ENCODE peak calls at places on chromosomes 7 and 10, in four cellular contexts. K is neural crest cell, L is skeletal muscle cell, O is pancreas. F is an unnamed sample.

GRCh38 chr7:88091988-88092675 is 127.7 kb downstream of the SRI start:
- DNase-seq in K (no peak), L (no peak), O (no peak), F (no peak)

GRCh38 chr10:70820976-70821750 is 5.4 kb downstream of the SGPL1 start:
- DNase-seq in K (no peak), L (no peak), O (no peak), F (no peak)

GRCh38 chr10:36765777-36766176 is 359.6 kb upstream of the ANKRD30A start:
- DNase-seq in K (no peak), L (peak; percentile 30), O (no peak), F (no peak)

GRCh38 chr10:124093076-124093773 is at the start of gene CHST15:
- DNase-seq in K (peak; percentile 22), L (no peak), O (peak; percentile 55), F (peak; percentile 60)

GRCh38 chr7:129728875-129729467 is 117.5 kb downstream of the NRF1 start:
- DNase-seq in K (no peak), L (no peak), O (no peak), F (no peak)

GRCh38 chr10:70742537-70743429 is 42.4 kb downstream of the TBATA start:
- DNase-seq in K (no peak), L (no peak), O (no peak), F (no peak)

GRCh38 chr7:40279991-40280390 is 145.2 kb downstream of the SUGCT start:
- DNase-seq in K (no peak), L (no peak), O (no peak), F (no peak)

GRCh38 chr10:68179016-68179415 is 52.9 kb downstream of the ATOH7 start:
- DNase-seq in K (no peak), L (no peak), O (no peak), F (no peak)

GRCh38 chr10:79349072-79349491 is 1.8 kb downstream of the PPIF start:
- DNase-seq in K (no peak), L (no peak), O (no peak), F (no peak)

GRCh38 chr10:69101451-69102095 is 13.7 kb downstream of the SRGN start:
- DNase-seq in K (no peak), L (no peak), O (no peak), F (no peak)

GRCh38 chr7:143325215-143325614 is 9.3 kb downstream of the CLCN1 start:
- DNase-seq in K (no peak), L (no peak), O (no peak), F (peak; percentile 60)

GRCh38 chr10:116211682-116212081 is 61.3 kb downstream of the GFRA1 start:
- DNase-seq in K (no peak), L (peak; percentile 53), O (no peak), F (no peak)

GRCh38 chr7:134364619-134365037 is 47.9 kb upstream of the SLC35B4 start:
- DNase-seq in K (no peak), L (no peak), O (no peak), F (no peak)

GRCh38 chr10:4474829-4475228 is 351.2 kb upstream of the AKR1E2 start:
- DNase-seq in K (no peak), L (no peak), O (no peak), F (no peak)

GRCh38 chr10:49153115-49153514 is 19.3 kb upstream of the FAM170B start:
- DNase-seq in K (no peak), L (no peak), O (no peak), F (no peak)

GRCh38 chr10:110330675-110331074 is 26.0 kb upstream of the SMNDC1 start:
- DNase-seq in K (no peak), L (no peak), O (no peak), F (no peak)

GRCh38 chr10:89563861-89564478 is 28.6 kb upstream of the SLC16A12 start:
- DNase-seq in K (peak; percentile 8), L (no peak), O (no peak), F (peak; percentile 47)

GRCh38 chr7:100003711-100004661 is 11.4 kb upstream of the ZKSCAN1 start:
- DNase-seq in K (no peak), L (no peak), O (peak; percentile 90), F (no peak)

GRCh38 chr7:13724631-13725566 is 264.6 kb downstream of the ETV1 start:
- DNase-seq in K (no peak), L (no peak), O (no peak), F (no peak)

GRCh38 chr10:791639-792038 is 102.2 kb upstream of the DIP2C start:
- DNase-seq in K (no peak), L (no peak), O (no peak), F (no peak)

GRCh38 chr10:126634347-126634746 is 36.1 kb downstream of the C10orf90 start:
- DNase-seq in K (no peak), L (no peak), O (no peak), F (no peak)

GRCh38 chr10:6593140-6593740 is 13.2 kb upstream of the PRKCQ start:
- DNase-seq in K (no peak), L (no peak), O (no peak), F (no peak)

GRCh38 chr7:120733143-120733542 is 124.8 kb downstream of the TSPAN12 start:
- DNase-seq in K (no peak), L (peak; percentile 80), O (no peak), F (no peak)

GRCh38 chr10:104218751-104219150 is 13.4 kb downstream of the CFAP43 start:
- DNase-seq in K (no peak), L (no peak), O (no peak), F (no peak)

GRCh38 chr10:119750391-119751230 is 24.8 kb downstream of the INPP5F start:
- DNase-seq in K (peak; percentile 70), L (peak; percentile 59), O (peak; percentile 49), F (peak; percentile 50)

GRCh38 chr7:106111671-106112117 is 418 bp downstream of the SYPL1 start:
- DNase-seq in K (no peak), L (peak; percentile 12), O (peak; percentile 73), F (peak; percentile 46)

GRCh38 chr7:14579971-14580370 is 322.6 kb downstream of the DGKB start:
- DNase-seq in K (no peak), L (no peak), O (no peak), F (no peak)

GRCh38 chr10:9339702-9340101 is 1285.2 kb downstream of the GATA3 start:
- DNase-seq in K (no peak), L (no peak), O (no peak), F (no peak)

GRCh38 chr10:7590271-7590670 is 76.5 kb downstream of the ITIH5 start:
- DNase-seq in K (no peak), L (no peak), O (no peak), F (no peak)

GRCh38 chr10:48459270-48460147 is 145.4 kb downstream of the ARHGAP22 start:
- DNase-seq in K (no peak), L (no peak), O (no peak), F (no peak)

GRCh38 chr10:104472505-104472904 is 118.9 kb downstream of the CFAP58 start:
- DNase-seq in K (no peak), L (no peak), O (no peak), F (no peak)

GRCh38 chr10:130301026-130301892 is 165.1 kb downstream of the GLRX3 start:
- DNase-seq in K (no peak), L (peak; percentile 20), O (peak; percentile 64), F (no peak)

GRCh38 chr10:132571565-132572544 is 34.3 kb downstream of the INPP5A start:
- DNase-seq in K (no peak), L (peak; percentile 58), O (peak; percentile 70), F (peak; percentile 84)

GRCh38 chr7:7650682-7651206 is 10.2 kb downstream of the UMAD1 start:
- DNase-seq in K (no peak), L (no peak), O (no peak), F (no peak)

GRCh38 chr7:1675673-1676549 is 5.8 kb downstream of the ELFN1 start:
- DNase-seq in K (no peak), L (no peak), O (no peak), F (no peak)